ENCODE peak calls at places on chromosomes 4 and X, in seven cellular contexts. M, X, H, B, F, A and J are unnamed samples. For H3K4me1, the result is how much of the 10 kb centered on the place peaks cover.

GRCh38 chr4:152229782-152230289 is 306.1 kb downstream of the FBXW7 start:
- DNase-seq in A (no peak), M (peak), B (no peak), X (no peak), H (no peak), F (no peak), J (no peak)

GRCh38 chr4:86556791-86557415 is 37.2 kb upstream of the PTPN13 start:
- DNase-seq in F (peak), A (no peak), B (no peak), X (no peak), H (peak), M (no peak), J (peak)

GRCh38 chr4:188949608-188950007 is 810.4 kb downstream of the TRIML1 start:
- DNase-seq in X (no peak), A (no peak), B (no peak), M (no peak), H (no peak), F (no peak), J (no peak)

GRCh38 chrX:63128509-63128908 is 222.6 kb downstream of the SPIN4 start:
- DNase-seq in B (no peak), F (no peak), X (peak), A (peak), M (no peak), H (peak), J (peak)

GRCh38 chrX:78923198-78924015 is 21.8 kb upstream of the P2RY10 start:
- DNase-seq in H (peak), F (no peak), B (no peak), M (no peak), A (no peak), X (peak), J (no peak)

GRCh38 chr4:158814636-158815035 is 45.8 kb downstream of the FNIP2 start:
- DNase-seq in X (no peak), H (no peak), B (no peak), F (no peak), M (no peak), A (no peak), J (peak)

GRCh38 chr4:4267981-4268380 is 20.0 kb upstream of the TMEM128 start:
- DNase-seq in B (peak), F (peak), A (no peak), X (no peak), H (no peak), M (no peak), J (no peak)

GRCh38 chrX:101659601-101660063 is at the start of gene ARMCX2:
- DNase-seq in H (no peak), A (no peak), F (peak), M (peak), X (no peak), B (peak), J (no peak)

GRCh38 chr4:4323705-4324534 is 33.9 kb downstream of the ZBTB49 start:
- DNase-seq in B (no peak), A (no peak), H (no peak), M (no peak), F (peak), X (no peak), J (no peak)

GRCh38 chrX:123859409-123859827 is 435 bp upstream of the XIAP start:
- DNase-seq in M (no peak), X (peak), B (no peak), H (peak), A (no peak), F (no peak), J (no peak)

GRCh38 chr4:6885953-6886557 is 23.6 kb upstream of the TBC1D14 start:
- DNase-seq in B (peak), M (no peak), X (peak), H (peak), A (no peak), F (peak), J (peak)

GRCh38 chrX:123487674-123488073 is 245.2 kb downstream of the THOC2 start:
- DNase-seq in X (no peak), F (no peak), M (no peak), H (no peak), A (no peak), B (no peak), J (no peak)

GRCh38 chrX:12701625-12702024 is 89.6 kb upstream of the PRPS2 start:
- DNase-seq in M (peak), B (peak), X (peak), A (peak), F (peak), H (peak), J (peak)

GRCh38 chr4:41977709-41978108 is 3.8 kb upstream of the DCAF4L1 start:
- DNase-seq in A (no peak), X (no peak), M (no peak), B (peak), F (no peak), H (no peak), J (no peak)

GRCh38 chrX:152637649-152638442 is at the start of gene GABRQ:
- DNase-seq in M (peak), F (peak), X (no peak), B (no peak), H (no peak), A (peak), J (no peak)

GRCh38 chr4:179417357-179417756 is 1975.1 kb upstream of the AGA start:
- DNase-seq in F (no peak), X (no peak), B (no peak), H (no peak), A (no peak), M (no peak), J (no peak)

GRCh38 chr4:182478475-182478874 is 235.3 kb downstream of the TENM3 start:
- DNase-seq in X (no peak), A (peak), M (no peak), B (peak), F (peak), H (peak), J (peak)

GRCh38 chrX:68504237-68504636 is 5.4 kb downstream of the YIPF6 start:
- DNase-seq in B (peak), A (no peak), M (no peak), F (peak), X (no peak), H (peak), J (peak)

GRCh38 chr4:57158221-57158620 is 48.0 kb upstream of the IGFBP7 start:
- DNase-seq in F (no peak), X (no peak), H (no peak), A (no peak), B (no peak), M (no peak), J (no peak)

GRCh38 chrX:84108589-84108988 is 79.4 kb downstream of the RPS6KA6 start:
- DNase-seq in A (no peak), F (no peak), M (peak), H (no peak), X (no peak), B (no peak), J (no peak)

GRCh38 chr4:187010052-187010451 is 286.4 kb upstream of the FAT1 start:
- DNase-seq in H (peak), X (no peak), A (no peak), B (no peak), F (no peak), M (no peak), J (peak)

GRCh38 chrX:42746606-42747005 is 31.4 kb downstream of the PPP1R2C start:
- DNase-seq in B (peak), F (peak), M (no peak), H (no peak), X (no peak), A (no peak), J (no peak)

GRCh38 chr4:3188118-3188517 is 60.8 kb upstream of the MSANTD1 start:
- DNase-seq in F (no peak), H (no peak), M (no peak), A (no peak), B (no peak), X (no peak), J (no peak)

GRCh38 chrX:153726286-153727107 is 1.8 kb downstream of the ABCD1 start:
- DNase-seq in F (peak), A (no peak), X (peak), M (peak), H (peak), B (peak), J (no peak)

GRCh38 chr4:83208776-83209365 is 75.7 kb downstream of the COQ2 start:
- DNase-seq in H (no peak), M (no peak), F (no peak), B (peak), X (no peak), A (no peak), J (peak)

GRCh38 chrX:16839852-16840460 is 30.2 kb downstream of the RBBP7 start:
- DNase-seq in H (peak), A (no peak), M (peak), X (no peak), F (no peak), B (peak), J (peak)

GRCh38 chr4:139576219-139576618 is 20.2 kb upstream of the SETD7 start:
- DNase-seq in X (no peak), B (peak), H (no peak), A (no peak), F (no peak), M (no peak), J (no peak)

DNA sequence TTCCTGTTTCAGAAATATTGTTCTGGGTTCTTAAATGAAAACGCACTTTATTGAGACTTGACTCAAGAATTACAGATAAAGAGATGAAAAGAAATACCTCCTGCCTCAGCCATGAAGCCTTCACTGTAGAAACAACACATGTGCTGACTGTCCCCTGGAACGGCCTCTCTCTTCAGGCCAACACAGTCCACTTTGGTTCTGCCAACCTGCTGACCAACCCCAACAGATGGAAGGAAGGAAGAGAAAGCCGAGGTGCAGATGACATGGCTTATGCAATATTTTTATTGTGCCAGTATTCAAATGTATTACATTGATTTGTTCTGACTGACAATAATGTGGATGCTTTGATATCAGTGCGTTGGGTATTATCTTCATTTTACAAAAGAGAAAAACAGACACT is 171.0 kb downstream of the CPEB2 start:
- DNase-seq in H (no peak), M (no peak), F (no peak), X (no peak), A (no peak), B (no peak), J (no peak)
- H3K4me2 ChIP-seq in H (no peak), M (no peak), F (no peak), X (no peak), A (no peak), B (no peak), J (no peak)

GRCh38 chr4:110619001-110619350 is 3.9 kb downstream of the PITX2 start:
- DNase-seq in H (no peak), X (no peak), F (no peak), B (no peak), A (no peak), M (no peak), J (no peak)
- H3K4me1 ChIP-seq in H (under half), X (under half), F (under half), B (under half), A (under half), M (under half), J (under half)

GRCh38 chr4:145709843-145710242 is 29.9 kb downstream of the C4orf51 start:
- DNase-seq in M (no peak), B (peak), X (no peak), A (no peak), F (no peak), H (peak), J (peak)
- H3K4me2 ChIP-seq in M (no peak), B (no peak), X (no peak), A (peak), F (no peak), H (peak), J (peak)

GRCh38 chrX:38628587-38628986 is 67.2 kb downstream of the TSPAN7 start:
- DNase-seq in F (no peak), B (no peak), H (no peak), X (no peak), M (no peak), A (no peak), J (no peak)
- H3K4me1 ChIP-seq in F (under half), B (under half), H (under half), X (under half), M (under half), A (under half), J (under half)

DNA sequence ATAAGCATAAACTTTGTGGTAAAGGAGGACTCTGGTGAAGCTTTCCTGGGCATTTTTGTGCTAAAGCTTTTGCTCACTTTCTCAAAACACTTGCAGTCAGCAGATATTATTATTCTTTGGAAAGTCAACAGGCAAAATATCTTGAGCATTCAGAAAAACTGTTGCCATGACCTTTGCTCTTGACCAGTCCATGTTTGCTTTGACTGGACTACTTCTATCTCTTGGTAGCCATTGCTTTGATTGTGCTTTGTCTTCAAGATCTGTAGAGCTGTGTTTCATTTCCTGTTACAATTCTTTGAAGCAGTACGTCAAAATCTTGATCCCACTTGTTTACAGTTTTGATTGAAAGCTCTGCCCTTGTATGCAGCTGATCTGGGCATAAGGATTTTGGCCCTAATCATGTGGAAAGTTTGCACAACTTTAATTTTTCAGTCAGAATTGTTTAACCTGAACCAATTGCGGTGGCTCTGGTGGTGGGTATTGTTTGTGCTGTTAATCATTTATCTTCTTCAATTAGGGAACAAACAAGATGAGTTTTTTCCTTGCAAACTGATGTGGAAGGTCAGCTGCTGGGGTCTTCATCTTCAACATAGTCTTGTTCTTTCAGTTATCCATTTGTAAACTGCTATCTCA is 121.5 kb upstream of the NUDT6 start:
- DNase-seq in H (no peak), A (no peak), X (no peak), B (no peak), F (no peak), M (no peak), J (no peak)
- H3K4me2 ChIP-seq in H (no peak), A (no peak), X (no peak), B (no peak), F (no peak), M (no peak), J (no peak)

DNA sequence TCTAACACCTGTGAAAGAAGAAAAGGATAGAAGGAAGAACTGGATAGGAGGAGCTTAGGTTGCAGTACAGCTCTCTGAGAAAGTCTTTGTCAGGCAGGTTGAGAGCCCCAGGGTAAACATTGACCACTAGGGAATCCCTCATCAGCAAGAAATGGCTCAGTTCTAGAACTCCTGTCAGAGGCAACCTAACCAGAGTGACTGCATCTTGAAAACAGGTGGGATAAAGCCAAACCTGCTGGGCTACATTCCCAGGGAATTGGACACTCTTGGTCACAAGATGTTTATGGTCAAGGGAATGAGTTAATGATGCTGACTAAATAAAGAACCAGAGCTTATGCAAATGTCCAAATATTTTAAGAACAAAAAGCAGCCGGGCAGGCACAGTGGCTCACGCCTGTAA is 108.3 kb upstream of the MED14 start:
- DNase-seq in M (no peak), H (peak), X (no peak), A (no peak), B (no peak), F (no peak), J (peak)
- H3K4me1 ChIP-seq in M (under half), H (under half), X (under half), A (under half), B (under half), F (under half), J (under half)

GRCh38 chrX:23666282-23666681 is 1.0 kb upstream of the PRDX4 start:
- DNase-seq in F (no peak), B (no peak), X (no peak), M (no peak), A (no peak), H (no peak), J (no peak)
- H3K4me2 ChIP-seq in F (no peak), B (no peak), X (no peak), M (no peak), A (no peak), H (peak), J (no peak)

DNA sequence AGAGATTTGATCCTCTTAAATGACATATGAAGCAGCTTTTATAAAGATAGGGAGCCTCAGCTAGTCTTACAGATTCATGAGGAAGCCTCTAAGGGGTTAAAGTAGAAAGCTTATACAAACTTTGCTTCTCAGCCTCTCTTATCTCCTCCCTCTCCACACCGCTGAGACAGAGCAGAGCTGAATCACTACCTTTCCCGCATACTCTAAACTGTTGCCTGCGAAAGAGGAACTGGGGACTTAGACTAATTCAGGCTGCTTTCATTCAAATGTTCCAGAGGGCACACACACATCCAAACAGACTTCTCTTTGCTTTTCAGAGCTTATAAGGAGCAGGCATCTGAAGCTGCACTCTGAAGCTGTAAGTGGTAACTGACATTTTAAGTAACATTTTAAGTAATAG is at the start of gene SERTM2:
- DNase-seq in X (no peak), A (no peak), B (peak), H (no peak), M (peak), F (no peak), J (peak)
- H3K4me1 ChIP-seq in X (under half), A (under half), B (under half), H (under half), M (under half), F (under half), J (under half)

DNA sequence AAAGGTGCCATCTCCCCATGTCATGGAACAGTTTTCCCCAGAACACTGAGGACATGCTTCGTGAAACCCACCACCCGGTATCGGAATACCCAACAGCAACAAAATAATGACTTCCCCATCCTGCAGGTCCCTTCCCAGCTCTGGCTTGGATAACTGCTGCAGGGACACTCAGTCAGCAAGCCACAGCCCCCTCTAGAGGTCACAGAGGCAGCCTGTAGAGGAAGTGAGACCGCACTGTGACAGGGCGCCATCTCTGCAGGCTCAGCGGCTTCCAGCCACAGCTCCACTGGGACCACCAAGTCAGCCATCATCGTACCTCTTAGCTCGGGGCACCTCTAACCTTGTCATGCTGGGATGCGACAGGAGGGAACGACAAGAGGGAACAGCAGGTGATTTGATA is 315.9 kb downstream of the LDB2 start:
- DNase-seq in F (no peak), X (no peak), A (no peak), H (no peak), M (peak), B (no peak), J (no peak)
- H3K4me2 ChIP-seq in F (no peak), X (no peak), A (no peak), H (no peak), M (no peak), B (no peak), J (no peak)

GRCh38 chr4:119656986-119657635 is 28.5 kb upstream of the PDE5A start:
- DNase-seq in B (peak), X (no peak), A (peak), H (peak), M (no peak), F (peak), J (peak)

GRCh38 chr4:119656342-119656741 is 27.7 kb upstream of the PDE5A start:
- DNase-seq in M (no peak), F (peak), H (no peak), A (no peak), X (no peak), B (no peak), J (no peak)

GRCh38 chr4:119661231-119661630 is 32.6 kb upstream of the PDE5A start:
- DNase-seq in B (no peak), A (no peak), H (no peak), M (no peak), X (no peak), F (no peak), J (no peak)

GRCh38 chr4:119663160-119663788 is 34.7 kb upstream of the PDE5A start:
- DNase-seq in F (no peak), M (no peak), X (no peak), H (no peak), A (no peak), B (no peak), J (no peak)

DNA sequence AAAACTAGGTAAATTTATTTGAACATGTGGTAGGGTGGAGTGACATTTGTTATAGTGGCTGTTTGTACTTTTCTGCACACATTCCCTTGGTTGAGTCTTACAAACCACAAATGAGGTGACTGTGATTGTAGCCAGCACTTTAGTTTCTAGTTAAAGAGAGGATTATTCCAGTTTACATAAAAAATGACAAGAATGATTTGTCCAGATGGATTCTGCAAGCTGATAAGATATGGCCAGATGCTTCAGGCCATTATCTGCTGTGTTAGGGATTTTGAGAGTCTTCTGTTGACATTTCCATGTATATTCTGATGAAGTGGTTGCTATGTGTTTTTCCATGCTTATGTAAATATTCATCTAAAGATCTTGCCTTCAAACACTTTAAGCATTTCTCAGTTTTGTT is 31.0 kb upstream of the PDE5A start:
- DNase-seq in B (peak), F (no peak), A (no peak), X (no peak), H (peak), M (no peak), J (no peak)
- H3K4me1 ChIP-seq in B (under half), F (under half), A (under half), X (under half), H (under half), M (under half), J (under half)